ENCODE peak calls at places on chromosomes 4 and X, in seven cellular contexts. F is GM12878, D is SK-N-SH, T is GM12892, N is H1, H is HepG2, E is K562. Q is an unnamed sample.

GRCh38 chrX:39808471-39808917 is 289.3 kb downstream of the BCOR start:
- DNase-seq in F (no peak), D (peak), T (no peak), N (no peak), H (no peak), E (peak), Q (no peak)

GRCh38 chr4:134216436-134216835 is 14.8 kb upstream of the PABPC4L start:
- DNase-seq in F (no peak), D (no peak), T (no peak), N (no peak), H (no peak), E (no peak), Q (no peak)

GRCh38 chrX:34585561-34585960 is 71.5 kb downstream of the TMEM47 start:
- DNase-seq in F (no peak), D (no peak), T (no peak), N (no peak), H (no peak), E (no peak), Q (no peak)

GRCh38 chr4:146062325-146062715 is 113.2 kb upstream of the LSM6 start:
- DNase-seq in F (no peak), D (no peak), T (no peak), N (no peak), H (no peak), E (no peak), Q (no peak)

GRCh38 chrX:65406532-65406931 is 128.1 kb downstream of the LAS1L start:
- DNase-seq in F (no peak), D (no peak), T (no peak), N (peak), H (no peak), E (no peak), Q (no peak)

GRCh38 chr4:140856692-140857091 is 100.5 kb upstream of the TBC1D9 start:
- DNase-seq in F (no peak), D (no peak), T (no peak), N (no peak), H (no peak), E (no peak), Q (no peak)

GRCh38 chrX:101260435-101260834 is 30.7 kb downstream of the TAF7L start:
- DNase-seq in F (no peak), D (no peak), T (no peak), N (no peak), H (peak), E (peak), Q (no peak)

GRCh38 chrX:69024287-69024686 is 141.0 kb downstream of the PJA1 start:
- DNase-seq in F (no peak), D (no peak), T (no peak), N (no peak), H (no peak), E (no peak), Q (no peak)

GRCh38 chrX:115560211-115560977 is 580 bp upstream of the PLS3 start:
- DNase-seq in F (no peak), D (no peak), T (no peak), N (no peak), H (peak), E (no peak), Q (no peak)

GRCh38 chr4:173214231-173214630 is 45.6 kb downstream of the GALNT7 start:
- DNase-seq in F (no peak), D (no peak), T (no peak), N (no peak), H (no peak), E (peak), Q (no peak)
- TF ChIP-seq TAF1 in F (no peak), D (no peak), T (no peak), N (no peak), H (no peak), E (no peak), Q (no peak)

GRCh38 chrX:12949927-12950656 is 24.8 kb upstream of the TMSB4X start:
- DNase-seq in F (peak), D (no peak), T (no peak), N (no peak), H (no peak), E (peak), Q (no peak)
- TF ChIP-seq POLR2AphosphoS5 in F (peak), D (no peak), T (peak), N (no peak), H (no peak), E (no peak), Q (peak)

DNA sequence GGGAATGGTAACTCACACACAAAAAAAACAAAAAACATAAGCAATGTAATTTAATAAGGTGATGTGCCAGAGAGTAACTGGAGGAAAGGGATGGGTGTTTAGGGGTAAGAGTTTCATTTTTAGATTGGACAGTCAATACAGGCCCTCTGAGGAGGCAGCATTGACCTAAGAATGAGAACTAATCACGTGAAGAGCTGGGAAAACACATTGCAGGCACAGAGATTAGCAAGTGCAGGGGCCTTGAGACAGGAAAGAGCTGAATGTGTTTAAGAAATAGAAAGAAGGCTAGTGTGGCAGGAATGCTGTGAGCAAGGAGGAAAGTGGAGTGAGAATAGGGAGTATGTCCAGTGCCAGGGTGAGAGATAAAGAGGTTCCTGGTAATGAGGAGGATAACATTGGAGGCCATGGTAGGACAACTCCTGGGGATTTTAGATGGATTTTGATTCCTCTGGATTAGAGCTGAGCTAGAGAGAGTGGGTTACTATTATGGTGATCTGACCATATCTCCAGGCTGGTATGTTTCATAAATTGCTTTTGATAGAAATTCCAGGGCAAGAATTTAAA is 17.6 kb downstream of the PDLIM5 start:
- DNase-seq in F (no peak), D (no peak), T (no peak), N (no peak), H (no peak), E (no peak), Q (no peak)
- TF ChIP-seq TAF1 in F (no peak), D (no peak), T (no peak), N (no peak), H (no peak), E (no peak), Q (no peak)

DNA sequence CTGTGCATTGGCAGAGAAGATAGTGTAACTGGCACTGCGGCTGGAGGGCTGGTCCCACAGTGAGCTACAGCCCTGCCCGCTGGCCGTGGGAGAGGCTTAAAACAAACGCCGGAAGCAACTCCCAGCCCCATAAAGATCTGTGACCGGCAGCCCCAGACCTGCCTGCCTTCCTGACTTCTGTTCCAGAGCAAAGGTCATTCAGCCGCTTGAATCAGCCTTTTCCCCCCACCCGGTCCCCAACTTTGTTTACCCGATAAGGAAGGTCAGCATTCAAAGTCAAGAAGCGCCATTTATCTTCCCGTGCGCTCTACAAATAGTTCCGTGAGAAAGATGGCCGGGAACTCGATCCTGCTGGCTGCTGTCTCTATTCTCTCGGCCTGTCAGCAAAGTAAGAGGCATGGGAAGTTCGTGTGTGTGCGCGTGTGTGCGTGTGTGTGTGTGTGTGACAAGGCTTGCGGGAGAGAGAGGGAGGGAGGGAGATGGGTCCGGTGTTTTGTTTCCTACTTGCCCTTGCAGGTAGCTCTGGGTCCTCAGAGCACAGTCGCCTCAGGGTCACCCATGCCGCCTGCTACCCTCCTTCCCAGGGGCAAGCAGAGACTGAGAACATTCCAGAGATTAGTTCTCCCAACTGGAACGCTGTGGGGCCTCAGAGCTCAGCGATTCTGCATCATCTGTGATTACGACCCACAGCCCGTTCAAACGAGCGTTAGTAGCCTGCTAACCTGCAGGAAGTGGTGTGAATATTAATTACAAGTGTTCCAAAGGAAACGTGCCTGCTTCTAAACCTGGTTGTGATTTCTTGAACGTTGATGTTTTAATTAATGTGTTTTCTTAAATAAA is at the start of gene MGST2:
- DNase-seq in F (no peak), D (peak), T (peak), N (peak), H (peak), E (peak), Q (peak)
- TF ChIP-seq POLR2AphosphoS5 in F (peak), D (peak), T (no peak), N (peak), H (peak), E (peak), Q (no peak)

GRCh38 chrX:1325515-1326116 is 11.0 kb upstream of the IL3RA start:
- DNase-seq in F (no peak), D (no peak), T (no peak), N (no peak), H (no peak), E (no peak), Q (no peak)
- TF ChIP-seq TAF1 in F (no peak), D (no peak), T (no peak), N (no peak), H (no peak), E (no peak), Q (no peak)

GRCh38 chrX:66638591-66639500 is at the start of gene EDA2R:
- DNase-seq in F (peak), D (peak), T (peak), N (peak), H (peak), E (no peak), Q (peak)
- TF ChIP-seq POLR2AphosphoS5 in F (no peak), D (peak), T (no peak), N (no peak), H (no peak), E (no peak), Q (peak)

DNA sequence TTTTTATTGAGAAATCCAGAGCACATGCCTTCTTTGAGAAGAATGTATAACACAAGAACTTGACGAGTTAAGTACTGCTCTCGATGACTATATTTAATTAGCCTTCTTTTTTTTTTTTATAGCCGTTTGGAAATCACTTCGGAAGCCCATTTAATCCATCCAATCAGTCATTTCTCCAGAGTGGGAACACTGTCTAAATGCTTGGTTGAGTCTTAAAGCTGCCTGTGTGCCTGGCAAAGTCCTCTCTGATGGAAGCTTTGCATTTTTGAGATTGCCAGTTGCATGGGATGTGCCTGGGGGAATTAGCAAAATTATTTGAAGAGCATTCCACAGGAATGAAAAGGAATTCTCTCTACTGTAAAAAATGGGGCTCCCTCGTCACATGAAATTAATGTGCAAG is 398.7 kb upstream of the RPS6KA3 start:
- DNase-seq in F (no peak), D (no peak), T (no peak), N (no peak), H (no peak), E (no peak), Q (no peak)
- TF ChIP-seq TAF1 in F (no peak), D (no peak), T (no peak), N (no peak), H (no peak), E (no peak), Q (no peak)

GRCh38 chrX:45850197-45850774 is 649.6 kb upstream of the DIPK2B start:
- DNase-seq in F (no peak), D (no peak), T (no peak), N (no peak), H (no peak), E (no peak), Q (no peak)
- TF ChIP-seq POLR2AphosphoS5 in F (no peak), D (no peak), T (no peak), N (no peak), H (no peak), E (no peak), Q (no peak)

Q was measured in GM12891.